ENCODE peak calls at places on chromosomes 12 and 14, in four cellular contexts. S is K562, H is GM12878, D is HepG2. O is an unnamed sample.

GRCh38 chr14:91997492-91997891 is 42.4 kb downstream of the TRIP11 start:
- DNase-seq in D (no peak), S (peak), H (no peak), O (no peak)

GRCh38 chr14:48735607-48736006 is 850.6 kb downstream of the RPS29 start:
- DNase-seq in H (no peak), S (no peak), D (no peak), O (no peak)

GRCh38 chr12:110995016-110995415 is 74.6 kb upstream of the MYL2 start:
- DNase-seq in H (no peak), S (no peak), D (no peak), O (no peak)

GRCh38 chr14:93011650-93012317 is 88.8 kb downstream of the CHGA start:
- DNase-seq in D (no peak), H (no peak), S (no peak), O (no peak)

GRCh38 chr14:65213316-65213715 is 111.0 kb upstream of the MAX start:
- DNase-seq in H (no peak), D (no peak), S (no peak), O (no peak)

GRCh38 chr14:89339158-89339557 is 77.9 kb downstream of the FOXN3 start:
- DNase-seq in S (no peak), H (no peak), D (no peak), O (no peak)

GRCh38 chr12:31471823-31472222 is 119.1 kb downstream of the DENND5B start:
- DNase-seq in H (no peak), S (no peak), D (no peak), O (no peak)

GRCh38 chr12:5003025-5003666 is 40.5 kb upstream of the KCNA5 start:
- DNase-seq in H (no peak), D (peak), S (peak), O (peak)

GRCh38 chr14:96272777-96273471 is 16.9 kb downstream of the BDKRB1 start:
- DNase-seq in S (no peak), H (no peak), D (no peak), O (no peak)

GRCh38 chr12:104724992-104725585 is 233.0 kb downstream of the SLC41A2 start:
- DNase-seq in H (no peak), D (no peak), S (peak), O (no peak)

GRCh38 chr14:77923131-77923933 is 123.4 kb downstream of the ADCK1 start:
- DNase-seq in S (peak), D (no peak), H (no peak), O (no peak)

GRCh38 chr14:90608281-90608680 is 207.9 kb downstream of the TTC7B start:
- DNase-seq in D (no peak), S (no peak), H (no peak), O (no peak)

GRCh38 chr12:75660107-75660530 is 148.7 kb upstream of the KRR1 start:
- DNase-seq in S (no peak), H (no peak), D (no peak), O (no peak)

GRCh38 chr14:95250936-95251335 is 68.8 kb downstream of the CLMN start:
- DNase-seq in D (no peak), H (no peak), S (no peak), O (no peak)

GRCh38 chr12:66594688-66595087 is 84.2 kb downstream of the GRIP1 start:
- DNase-seq in D (no peak), H (no peak), S (no peak), O (no peak)

GRCh38 chr12:109710747-109711595 is 2.7 kb upstream of the FAM222A start:
- DNase-seq in S (no peak), D (peak), H (no peak), O (no peak)

GRCh38 chr12:132419612-132420237 is 70.2 kb upstream of the FBRSL1 start:
- DNase-seq in D (no peak), S (no peak), H (no peak), O (no peak)

GRCh38 chr12:104515899-104516298 is 59.2 kb downstream of the CHST11 start:
- DNase-seq in D (no peak), H (no peak), S (no peak), O (no peak)

GRCh38 chr12:56565510-56566101 is 44.0 kb downstream of the RBMS2 start:
- DNase-seq in D (peak), S (peak), H (no peak), O (no peak)

GRCh38 chr12:1434296-1434955 is 160.0 kb downstream of the FBXL14 start:
- DNase-seq in D (peak), H (no peak), S (no peak), O (no peak)

GRCh38 chr14:55122441-55122986 is 6.5 kb upstream of the LGALS3 start:
- DNase-seq in H (no peak), D (peak), S (no peak), O (no peak)

GRCh38 chr14:55131782-55132181 is 2.7 kb downstream of the LGALS3 start:
- DNase-seq in D (no peak), S (no peak), H (no peak), O (no peak)

GRCh38 chr12:104602426-104602825 is 145.7 kb downstream of the CHST11 start:
- DNase-seq in S (no peak), D (no peak), H (no peak), O (no peak)

GRCh38 chr12:120168337-120168736 is 26.2 kb downstream of the GCN1 start:
- DNase-seq in S (no peak), H (no peak), D (no peak), O (no peak)

GRCh38 chr12:21774358-21775129 is at the start of gene KCNJ8:
- DNase-seq in S (peak), D (no peak), H (no peak), O (peak)

GRCh38 chr12:95102916-95103671 is 29.7 kb upstream of the NR2C1 start:
- DNase-seq in H (peak), D (peak), S (no peak), O (peak)

GRCh38 chr14:70177092-70177491 is 11.7 kb downstream of the SLC8A3 start:
- DNase-seq in D (no peak), H (no peak), S (no peak), O (no peak)

GRCh38 chr14:69320581-69321365 is 60.8 kb downstream of the GALNT16 start:
- DNase-seq in D (no peak), S (no peak), H (no peak), O (no peak)

GRCh38 chr12:32418903-32419519 is 19.7 kb downstream of the FGD4 start:
- DNase-seq in S (no peak), D (no peak), H (no peak), O (no peak)

GRCh38 chr12:123070267-123071081 is 80.4 kb downstream of the PITPNM2 start:
- DNase-seq in D (no peak), H (no peak), S (no peak), O (no peak)

GRCh38 chr14:57069702-57070101 is 199.0 kb downstream of the EXOC5 start:
- DNase-seq in H (no peak), S (no peak), D (no peak), O (no peak)

GRCh38 chr14:51873221-51873893 is 12.9 kb downstream of the GNG2 start:
- DNase-seq in D (no peak), H (peak), S (no peak), O (no peak)

GRCh38 chr14:101757839-101758211 is 3.7 kb upstream of the PPP2R5C start:
- DNase-seq in S (no peak), H (no peak), D (no peak), O (no peak)

GRCh38 chr14:77612011-77612620 is 4.3 kb downstream of the SPTLC2 start:
- DNase-seq in S (no peak), H (no peak), D (no peak), O (no peak)

GRCh38 chr14:23061995-23062394 is 4.7 kb upstream of the CDH24 start:
- DNase-seq in D (peak), H (no peak), S (no peak), O (no peak)

GRCh38 chr14:97120204-97121120 is 323.3 kb downstream of the VRK1 start:
- DNase-seq in D (no peak), S (no peak), H (peak), O (no peak)

GRCh38 chr14:61406670-61407069 is 85.3 kb downstream of the PRKCH start:
- DNase-seq in H (no peak), S (no peak), D (no peak), O (no peak)

GRCh38 chr14:61343991-61344405 is 22.6 kb downstream of the PRKCH start:
- DNase-seq in H (no peak), D (no peak), S (no peak), O (no peak)

GRCh38 chr14:54565236-54566151 is 1.4 kb upstream of the SAMD4A start:
- DNase-seq in H (no peak), S (peak), D (peak), O (peak)

GRCh38 chr12:124740691-124741137 is 123.0 kb downstream of the SCARB1 start:
- DNase-seq in D (peak), H (no peak), S (peak), O (no peak)
- TF ChIP-seq SP1 in D (no peak), H (no peak), S (no peak), O (no peak)

GRCh38 chr14:28059254-28059653 is 707.3 kb upstream of the FOXG1 start:
- DNase-seq in S (no peak), H (no peak), D (no peak), O (no peak)
- TF ChIP-seq FOXK2 in S (no peak), H (no peak), D (no peak), O (no peak)

GRCh38 chr14:45658917-45659299 is 405.9 kb upstream of the MIS18BP1 start:
- DNase-seq in H (no peak), S (no peak), D (no peak), O (no peak)
- TF ChIP-seq SP1 in H (no peak), S (no peak), D (no peak), O (no peak)

DNA sequence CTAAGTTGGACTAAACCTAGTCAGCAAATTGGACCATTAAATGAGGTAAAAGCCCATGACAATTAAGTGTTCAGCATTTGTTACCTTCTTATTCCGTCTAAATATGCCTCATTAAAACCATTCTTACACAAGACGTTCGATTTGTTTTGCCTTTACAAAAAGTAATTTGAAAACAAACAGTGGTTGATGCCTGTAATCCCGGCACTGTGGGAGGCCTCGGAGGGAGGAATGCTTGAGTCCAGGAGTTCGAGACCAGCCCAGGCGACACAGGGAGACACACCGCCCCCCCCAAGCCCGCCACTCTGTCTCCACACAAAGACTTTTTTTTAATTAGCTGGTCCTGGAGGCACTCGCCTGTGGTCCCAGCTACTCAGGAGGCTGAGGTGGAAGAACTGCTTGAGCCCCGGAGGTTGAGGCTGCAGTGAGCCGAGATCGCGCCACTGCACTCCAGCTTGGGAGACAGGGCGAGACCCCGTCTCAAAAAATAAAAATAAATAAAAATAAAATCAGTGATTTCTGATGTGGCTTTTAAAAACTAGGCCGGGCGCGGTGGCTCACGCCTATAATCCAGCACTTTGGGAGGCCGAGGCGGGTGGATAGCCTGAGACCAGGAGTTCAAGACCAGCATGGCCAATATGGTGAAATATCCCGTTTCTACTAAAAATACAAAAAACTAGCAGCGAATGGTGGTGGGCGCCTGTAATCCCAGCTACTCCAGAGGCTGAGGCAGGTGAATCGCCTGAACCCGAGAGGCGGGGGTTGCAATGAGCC is 856 bp upstream of the EIF4B start:
- DNase-seq in S (no peak), D (no peak), H (no peak), O (no peak)
- TF ChIP-seq FOXK2 in S (no peak), D (no peak), H (no peak), O (no peak)

GRCh38 chr14:100671906-100672305 is 54.8 kb upstream of the DLK1 start:
- DNase-seq in H (no peak), D (no peak), S (no peak), O (no peak)

GRCh38 chr14:100671386-100671901 is 55.2 kb upstream of the DLK1 start:
- DNase-seq in D (no peak), S (no peak), H (no peak), O (no peak)

GRCh38 chr14:100674428-100674827 is 52.3 kb upstream of the DLK1 start:
- DNase-seq in S (no peak), H (no peak), D (no peak), O (no peak)

GRCh38 chr14:100673807-100674154 is 52.9 kb upstream of the DLK1 start:
- DNase-seq in H (no peak), S (no peak), D (no peak), O (no peak)

GRCh38 chr14:100673085-100673806 is 53.4 kb upstream of the DLK1 start:
- DNase-seq in H (no peak), S (peak), D (peak), O (no peak)
- TF ChIP-seq SP1 in H (no peak), S (no peak), D (no peak), O (no peak)

DNA sequence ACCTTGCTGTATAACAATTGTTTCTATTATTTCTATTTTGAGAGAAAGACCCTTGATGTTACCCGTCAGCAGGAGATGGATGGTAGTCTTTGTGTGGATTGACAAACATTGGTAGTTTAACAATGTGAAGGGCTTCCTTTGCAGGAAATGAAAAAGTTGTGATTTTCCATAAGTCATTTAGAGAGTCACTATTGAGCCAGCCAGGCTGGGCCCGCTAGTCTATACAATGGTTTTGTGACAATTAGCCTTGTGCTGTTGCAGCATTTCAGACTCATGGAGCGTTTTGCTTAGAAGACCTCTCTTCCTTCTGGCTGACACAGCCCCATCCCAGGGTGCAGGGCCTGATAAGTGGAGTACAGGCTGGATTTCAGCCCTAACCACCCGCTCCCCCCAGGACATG is 18.3 kb upstream of the SLC38A2 start:
- DNase-seq in D (peak), H (no peak), S (no peak), O (no peak)
- TF ChIP-seq FOXK2 in D (no peak), H (no peak), S (no peak), O (no peak)

GRCh38 chr14:50719911-50720759 is 52.0 kb upstream of the SAV1 start:
- DNase-seq in S (no peak), H (no peak), D (no peak), O (no peak)

GRCh38 chr14:50718949-50719348 is 50.8 kb upstream of the SAV1 start:
- DNase-seq in D (peak), S (no peak), H (no peak), O (no peak)

GRCh38 chr14:50714452-50715073 is 46.5 kb upstream of the SAV1 start:
- DNase-seq in H (no peak), S (peak), D (peak), O (peak)

GRCh38 chr14:50717826-50718225 is 49.7 kb upstream of the SAV1 start:
- DNase-seq in D (no peak), H (no peak), S (no peak), O (no peak)
- TF ChIP-seq SP1 in D (no peak), H (no peak), S (no peak), O (no peak)

DNA sequence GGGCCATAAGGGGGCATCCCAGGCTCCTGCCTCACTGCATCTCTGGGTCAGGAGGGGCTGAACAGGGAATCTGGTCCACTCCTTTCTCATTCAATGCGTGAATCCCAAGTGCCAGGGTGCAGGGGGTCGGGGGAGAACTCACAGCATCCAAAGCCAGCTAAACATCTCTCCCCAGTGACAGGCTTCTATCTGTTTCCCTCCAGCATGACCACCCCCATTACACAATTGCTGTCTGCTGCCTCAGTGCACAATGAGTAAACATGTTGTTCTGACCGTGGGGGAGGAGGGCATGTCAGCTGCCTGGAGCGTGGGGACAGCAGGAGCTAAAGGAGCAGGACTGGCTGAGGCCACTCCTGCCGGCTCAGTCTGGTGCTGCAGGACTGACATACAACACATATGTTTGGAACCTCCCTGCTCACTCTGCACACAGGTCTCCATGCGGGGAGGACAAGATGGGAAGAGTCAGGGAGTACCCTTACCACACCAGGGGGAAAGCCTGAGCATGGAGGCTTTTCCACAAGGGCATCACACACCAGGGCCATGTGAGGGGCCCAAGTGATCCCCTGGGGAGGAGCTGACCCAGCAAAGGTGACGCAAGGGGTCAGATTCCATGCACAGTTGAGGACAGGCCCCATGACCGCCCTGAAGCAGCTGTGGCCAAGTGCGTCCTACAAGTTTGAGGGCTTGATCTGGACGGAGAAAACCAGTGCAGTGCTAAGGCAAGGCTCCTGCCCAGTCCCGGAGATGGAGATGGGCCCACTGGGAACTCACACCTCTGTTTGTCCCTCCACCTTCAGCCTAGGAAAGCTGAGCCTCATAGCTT is 1.4 kb downstream of the TNS2 start:
- DNase-seq in H (no peak), D (peak), S (peak), O (no peak)
- TF ChIP-seq FOXK2 in H (no peak), D (no peak), S (peak), O (no peak)

GRCh38 chr12:45522227-45522626 is 207.3 kb upstream of the ARID2 start:
- DNase-seq in D (no peak), S (no peak), H (no peak), O (no peak)

GRCh38 chr12:45517360-45517759 is 212.1 kb upstream of the ARID2 start:
- DNase-seq in D (no peak), S (no peak), H (no peak), O (no peak)

DNA sequence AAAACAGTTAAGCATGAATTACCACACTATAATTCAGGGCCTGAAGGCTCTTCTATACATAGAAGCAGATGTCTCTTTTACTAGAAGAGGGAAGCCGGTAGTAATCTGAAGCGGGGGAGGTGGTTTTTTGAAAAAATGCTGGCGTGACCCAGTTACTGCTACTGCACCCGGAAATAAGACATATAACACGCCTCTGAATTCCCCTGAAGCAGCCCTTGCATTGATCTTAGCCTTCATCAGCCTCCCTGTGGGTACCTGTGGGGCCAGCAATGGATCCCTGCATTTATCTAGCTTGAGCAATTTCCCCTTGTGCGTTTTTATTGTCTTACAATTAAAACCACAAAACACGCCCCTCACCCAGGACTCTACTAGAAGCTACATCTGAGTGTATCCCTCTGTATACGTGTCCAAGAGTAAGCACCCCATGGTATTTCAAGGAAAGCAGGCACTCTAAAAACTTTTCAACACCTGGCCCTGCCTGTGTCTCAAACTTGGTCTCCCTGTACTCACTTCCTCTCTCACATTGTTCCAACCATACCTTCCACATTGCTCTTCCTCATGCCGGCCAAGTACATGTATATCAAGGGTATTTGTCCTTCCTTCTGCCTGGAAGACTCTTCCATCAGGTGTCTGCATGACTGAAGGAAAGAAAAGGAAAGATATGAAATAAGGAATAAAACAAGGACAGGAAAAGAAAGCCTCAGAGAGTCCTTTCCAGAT is 210.8 kb upstream of the ARID2 start:
- DNase-seq in D (no peak), S (no peak), H (no peak), O (no peak)
- TF ChIP-seq SP1 in D (no peak), S (no peak), H (no peak), O (no peak)

GRCh38 chr14:100555436-100556067 is 31.7 kb downstream of the BEGAIN start:
- DNase-seq in S (no peak), H (no peak), D (no peak), O (no peak)
- TF ChIP-seq FOXK2 in S (no peak), H (no peak), D (no peak), O (no peak)

O was measured in HEK293T.